ENCODE peak calls at places on chromosomes 16 and 17, in six cellular contexts. W is SK-N-SH, R is K562, K is HFF-Myc, D is heart left ventricle, B is pancreas. T is an unnamed sample.

GRCh38 chr17:33642002-33642401 is 348.9 kb upstream of the ASIC2 start:
- DNase-seq in W (peak), B (no peak), R (peak), D (no peak), K (no peak), T (no peak)

GRCh38 chr16:57577214-57577613 is 34.8 kb downstream of the ADGRG5 start:
- DNase-seq in W (no peak), B (no peak), R (no peak), K (no peak), D (no peak), T (no peak)

GRCh38 chr17:70636517-70637133 is 467.3 kb downstream of the KCNJ2 start:
- DNase-seq in R (peak), B (no peak), W (peak), K (peak), D (no peak), T (no peak)

GRCh38 chr16:22969567-22969966 is 155.6 kb downstream of the HS3ST2 start:
- DNase-seq in D (no peak), B (no peak), R (no peak), K (no peak), W (no peak), T (no peak)

GRCh38 chr16:85856054-85856453 is 42.9 kb upstream of the IRF8 start:
- DNase-seq in B (no peak), R (no peak), K (no peak), W (no peak), D (no peak), T (no peak)

GRCh38 chr17:78939615-78940014 is 14.4 kb upstream of the TIMP2 start:
- DNase-seq in W (peak), B (no peak), R (no peak), K (no peak), D (no peak), T (no peak)

GRCh38 chr17:44607836-44608690 is 48.2 kb upstream of the MEIOC start:
- DNase-seq in W (peak), B (no peak), K (no peak), R (no peak), D (no peak), T (no peak)

GRCh38 chr16:67157892-67158635 is 1.6 kb downstream of the TRADD start:
- DNase-seq in D (no peak), B (no peak), K (no peak), W (no peak), R (no peak), T (no peak)

GRCh38 chr17:82224666-82225065 is 4.2 kb upstream of the SLC16A3 start:
- DNase-seq in W (no peak), D (no peak), K (no peak), B (peak), R (no peak), T (no peak)

GRCh38 chr17:40065041-40065770 is 2.4 kb downstream of the THRA start:
- DNase-seq in B (peak), D (peak), K (no peak), R (no peak), W (peak), T (no peak)

GRCh38 chr17:1197781-1198490 is 18.2 kb upstream of the ABR start:
- DNase-seq in B (peak), W (no peak), D (peak), K (no peak), R (no peak), T (no peak)

GRCh38 chr16:50152386-50152806 is 710 bp upstream of the TENT4B start:
- DNase-seq in R (peak), K (no peak), W (no peak), B (peak), D (peak), T (no peak)

GRCh38 chr16:89720520-89720858 is 209 bp downstream of the VPS9D1 start:
- DNase-seq in R (no peak), D (peak), K (no peak), W (peak), B (peak), T (no peak)

GRCh38 chr17:4594406-4595349 is 10.3 kb downstream of the SMTNL2 start:
- DNase-seq in B (peak), K (no peak), W (peak), R (peak), D (no peak), T (no peak)

GRCh38 chr17:73420897-73421296 is 109.1 kb upstream of the CDC42EP4 start:
- DNase-seq in R (peak), B (no peak), K (no peak), D (no peak), W (peak), T (no peak)

GRCh38 chr16:29290631-29291247 is 115.8 kb downstream of the NPIPB11 start:
- DNase-seq in D (peak), R (peak), B (peak), W (no peak), K (peak), T (peak)

GRCh38 chr16:54462151-54462651 is 175.6 kb upstream of the IRX3 start:
- DNase-seq in B (no peak), K (no peak), D (no peak), R (no peak), W (no peak), T (no peak)

GRCh38 chr17:52388941-52389340 is 230.4 kb upstream of the CA10 start:
- DNase-seq in D (no peak), K (no peak), W (no peak), R (no peak), B (no peak), T (no peak)

GRCh38 chr16:67198238-67198734 is 645 bp upstream of the ELMO3 start:
- DNase-seq in B (peak), R (no peak), K (no peak), W (peak), D (no peak), T (no peak)

GRCh38 chr17:54903375-54903774 is 2.7 kb downstream of the TOM1L1 start:
- DNase-seq in R (no peak), D (peak), B (peak), K (no peak), W (peak), T (peak)

GRCh38 chr16:59510008-59510424 is 775.9 kb upstream of the GOT2 start:
- DNase-seq in B (no peak), D (no peak), W (no peak), R (no peak), K (no peak), T (no peak)

DNA sequence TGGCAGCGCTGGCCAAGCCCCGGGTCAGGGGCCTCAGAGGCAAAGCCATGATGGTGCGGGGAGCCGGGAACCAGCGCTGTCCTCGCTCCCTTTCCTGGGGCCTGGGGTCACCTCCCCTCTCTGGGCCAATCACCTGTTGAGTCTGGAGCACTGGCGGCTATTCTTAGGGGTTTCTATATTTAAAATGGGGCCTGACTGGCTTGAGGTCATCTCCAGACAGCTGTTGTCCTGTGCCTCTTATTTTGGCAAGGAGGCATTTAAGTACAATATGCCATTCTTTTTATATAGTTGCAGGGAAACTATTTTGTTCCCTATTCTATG is at the start of gene COX6A2:
- DNase-seq in R (no peak), B (no peak), W (no peak), K (no peak), D (no peak), T (no peak)
- H3K4me3 ChIP-seq in R (no peak), B (peak), W (peak), K (no peak), D (peak), T (no peak)

GRCh38 chr17:56505154-56505756 is 88.2 kb upstream of the NOG start:
- DNase-seq in D (no peak), K (no peak), R (no peak), W (no peak), B (no peak), T (no peak)

GRCh38 chr17:56502120-56502519 is 91.4 kb upstream of the NOG start:
- DNase-seq in K (no peak), W (no peak), R (no peak), B (no peak), D (no peak), T (no peak)

GRCh38 chr17:56497132-56497531 is 96.4 kb upstream of the NOG start:
- DNase-seq in R (no peak), K (peak), W (no peak), B (no peak), D (no peak), T (no peak)

DNA sequence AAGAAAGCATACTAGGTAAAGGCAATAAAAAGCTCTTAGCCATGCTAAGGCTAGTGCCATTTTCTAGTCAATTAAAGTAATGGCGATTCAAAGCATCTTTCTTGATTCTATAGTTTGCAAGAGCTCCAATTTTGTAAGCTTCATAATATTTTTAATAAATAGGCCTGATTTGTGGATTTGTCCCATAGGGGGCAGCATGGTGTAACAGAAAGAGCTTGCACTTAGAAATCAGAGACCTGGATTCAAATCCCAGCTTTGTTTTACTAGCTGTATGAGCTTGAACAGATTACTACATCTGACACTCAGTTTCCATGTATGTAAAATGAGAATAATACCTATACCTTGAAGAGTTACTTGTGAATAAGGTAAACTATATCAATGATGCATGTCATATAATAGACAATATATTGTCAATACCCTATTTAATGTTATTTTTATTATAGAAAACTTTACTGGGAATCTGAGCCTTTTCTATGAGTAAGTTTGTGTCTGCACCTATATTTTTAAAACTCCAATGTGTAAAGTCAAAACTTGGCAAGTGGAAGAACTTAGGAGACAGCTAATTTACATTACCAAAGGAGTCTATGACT is 93.6 kb upstream of the NOG start:
- DNase-seq in R (peak), W (no peak), D (no peak), K (peak), B (no peak), T (peak)
- TF ChIP-seq CTCF in R (peak), W (peak), D (peak), K (peak), B (no peak), T (peak)

GRCh38 chr17:77409282-77410161 is 268.8 kb downstream of the SEC14L1 start:
- DNase-seq in D (peak), R (no peak), B (no peak), K (peak), W (no peak), T (no peak)
- H3K4me3 ChIP-seq in D (no peak), R (no peak), B (no peak), K (no peak), W (no peak), T (no peak)

GRCh38 chr17:57467226-57467625 is 210.9 kb downstream of the MSI2 start:
- DNase-seq in W (no peak), R (no peak), D (no peak), B (no peak), K (no peak), T (no peak)

GRCh38 chr17:57471941-57472368 is 215.6 kb downstream of the MSI2 start:
- DNase-seq in B (no peak), R (no peak), W (no peak), D (no peak), K (no peak), T (no peak)

GRCh38 chr17:57467801-57468200 is 211.5 kb downstream of the MSI2 start:
- DNase-seq in K (no peak), D (no peak), R (no peak), W (no peak), B (no peak), T (no peak)

GRCh38 chr17:57470906-57471305 is 214.6 kb downstream of the MSI2 start:
- DNase-seq in W (no peak), D (no peak), B (no peak), R (no peak), K (no peak), T (no peak)

GRCh38 chr17:57468932-57469775 is 212.8 kb downstream of the MSI2 start:
- DNase-seq in W (no peak), D (no peak), R (no peak), B (no peak), K (no peak), T (peak)
- TF ChIP-seq CTCF in W (no peak), D (no peak), R (no peak), B (no peak), K (no peak), T (no peak)

GRCh38 chr16:46822270-46822669 is 8.7 kb downstream of the C16orf87 start:
- DNase-seq in D (no peak), B (no peak), W (no peak), K (no peak), R (no peak), T (no peak)
- H3K4me3 ChIP-seq in D (no peak), B (no peak), W (no peak), K (no peak), R (no peak), T (no peak)

GRCh38 chr17:60599620-60600489 is at the start of gene PPM1D:
- DNase-seq in R (peak), K (peak), D (peak), W (peak), B (peak), T (peak)
- TF ChIP-seq CTCF in R (no peak), K (no peak), D (no peak), W (no peak), B (no peak), T (no peak)

GRCh38 chr17:18185391-18185790 is 1.8 kb downstream of the ALKBH5 start:
- DNase-seq in W (no peak), D (no peak), B (no peak), K (no peak), R (no peak), T (no peak)
- H3K4me3 ChIP-seq in W (peak), D (peak), B (peak), K (peak), R (peak), T (peak)

GRCh38 chr17:32142038-32142856 is at the start of gene RHOT1:
- DNase-seq in K (peak), B (peak), W (peak), D (peak), R (peak), T (no peak)
- TF ChIP-seq CTCF in K (peak), B (peak), W (peak), D (peak), R (peak), T (peak)

DNA sequence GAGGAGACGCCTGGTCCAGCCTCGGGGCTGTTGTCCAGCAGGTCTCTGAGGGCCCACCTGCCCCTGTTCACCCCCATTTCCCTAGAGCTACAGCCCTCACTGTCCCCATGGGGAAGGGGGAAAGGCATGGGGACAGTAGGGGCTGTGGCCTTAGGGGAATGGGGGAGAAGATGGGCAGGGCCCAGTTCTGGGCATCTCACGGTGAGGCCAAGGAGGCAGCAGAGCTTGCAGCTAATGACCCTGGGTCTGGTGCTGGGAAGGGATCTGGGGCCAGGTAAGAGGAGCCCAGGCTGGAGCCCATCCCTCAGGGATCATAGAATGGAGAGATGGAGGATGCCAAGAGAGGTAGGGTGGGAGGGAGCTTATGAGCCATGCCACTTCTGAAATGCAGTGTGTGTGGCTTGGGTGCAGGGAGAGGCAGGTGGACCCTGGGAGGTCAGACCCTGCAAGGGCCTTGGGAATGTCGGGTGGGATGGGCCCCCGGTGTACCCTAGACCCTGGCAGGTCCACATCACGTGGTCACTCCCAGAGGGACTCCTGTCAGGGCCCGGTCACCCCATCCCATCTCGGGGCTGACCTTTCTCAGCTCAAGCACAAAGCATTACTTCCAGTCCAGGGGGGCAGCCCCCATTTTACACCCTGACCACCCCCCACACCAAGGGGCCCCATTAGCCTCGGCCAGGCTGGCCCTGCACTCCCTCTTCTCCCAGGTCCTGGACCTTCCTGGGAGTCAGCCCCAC is 35.9 kb upstream of the KSR1 start:
- DNase-seq in R (no peak), K (no peak), W (no peak), D (no peak), B (peak), T (no peak)
- H3K4me3 ChIP-seq in R (no peak), K (no peak), W (no peak), D (no peak), B (no peak), T (no peak)

GRCh38 chr16:87541004-87541881 is 48.4 kb upstream of the ZCCHC14 start:
- DNase-seq in K (no peak), B (no peak), D (peak), W (peak), R (no peak), T (no peak)

GRCh38 chr16:87540072-87540976 is 47.5 kb upstream of the ZCCHC14 start:
- DNase-seq in W (no peak), K (no peak), D (no peak), B (no peak), R (no peak), T (no peak)

GRCh38 chr16:87541882-87542234 is 49.0 kb upstream of the ZCCHC14 start:
- DNase-seq in K (no peak), D (no peak), B (no peak), R (no peak), W (no peak), T (no peak)

GRCh38 chr16:87543436-87544191 is 50.8 kb upstream of the ZCCHC14 start:
- DNase-seq in K (no peak), B (no peak), D (no peak), R (no peak), W (no peak), T (no peak)

DNA sequence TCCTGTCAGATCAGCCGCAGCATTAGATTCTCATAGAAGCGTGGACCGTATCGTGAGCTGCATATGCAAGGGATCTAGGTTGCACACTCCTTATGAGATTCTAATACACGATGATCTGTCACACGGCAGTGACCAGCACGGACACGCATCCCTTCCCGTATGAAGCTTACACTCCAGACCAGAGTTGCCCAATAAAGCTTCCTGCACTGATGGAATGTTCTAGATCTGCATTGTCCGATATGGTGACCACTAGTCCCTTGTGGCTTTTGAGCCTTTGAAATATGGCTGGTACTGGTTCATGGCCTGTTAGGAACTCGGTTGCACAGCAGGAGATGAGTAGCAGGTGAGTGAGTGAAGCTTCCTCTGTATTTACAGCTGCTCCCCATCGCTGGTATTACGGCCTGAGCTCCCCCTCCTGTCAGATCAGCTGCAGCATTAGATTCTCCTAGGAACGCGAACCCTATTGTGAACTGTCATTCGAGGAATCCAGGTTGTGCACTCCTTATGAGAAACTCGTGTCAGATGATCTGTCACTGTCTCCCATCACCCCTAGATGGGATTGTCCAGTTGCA is 49.8 kb upstream of the ZCCHC14 start:
- DNase-seq in D (no peak), R (no peak), K (no peak), B (no peak), W (no peak), T (no peak)
- TF ChIP-seq CTCF in D (no peak), R (no peak), K (no peak), B (no peak), W (no peak), T (no peak)

T was measured in retinal pigment epithelial cell.